ENCODE peak calls at places on chromosome 9, in four cellular contexts. Y is stomach, C is AG04449, Q is adrenal gland. L is an unnamed sample.

GRCh38 chr9:31259824-31260223 is 1124.6 kb upstream of the ACO1 start:
- DNase-seq in Y (no peak), C (no peak), Q (no peak), L (no peak)

GRCh38 chr9:137028281-137029057 is 432 bp upstream of the ABCA2 start:
- DNase-seq in Y (peak; percentile 78), C (no peak), Q (no peak), L (no peak)

GRCh38 chr9:124132671-124133147 is 121.1 kb downstream of the LHX2 start:
- DNase-seq in Y (no peak), C (no peak), Q (no peak), L (no peak)

GRCh38 chr9:131398204-131398603 is 4.3 kb downstream of the PRRC2B start:
- DNase-seq in Y (peak; percentile 54), C (no peak), Q (no peak), L (no peak)

GRCh38 chr9:136900988-136901515 is 14.7 kb downstream of the TRAF2 start:
- DNase-seq in Y (peak; percentile 36), C (no peak), Q (no peak), L (no peak)

GRCh38 chr9:224540-225520 is 10.2 kb downstream of the DOCK8 start:
- DNase-seq in Y (no peak), C (no peak), Q (no peak), L (no peak)

GRCh38 chr9:87080512-87081225 is 133.4 kb upstream of the GAS1 start:
- DNase-seq in Y (no peak), C (no peak), Q (no peak), L (no peak)

GRCh38 chr9:10104796-10105195 is 508.0 kb downstream of the PTPRD start:
- DNase-seq in Y (no peak), C (no peak), Q (no peak), L (no peak)

GRCh38 chr9:89444212-89444611 is 53.7 kb downstream of the SEMA4D start:
- DNase-seq in Y (no peak), C (no peak), Q (no peak), L (no peak)

L was measured in HS-5.